ENCODE peak calls at places on chromosomes 1 and 21, in seven cellular contexts. I, X, J, H, N, C and F are unnamed samples.

GRCh38 chr1:54002544-54003248 is 15.3 kb downstream of the LDLRAD1 start:
- DNase-seq in J (no peak), H (no peak), X (no peak), N (no peak), C (no peak), I (no peak), F (no peak)

GRCh38 chr1:85274969-85275453 is 1.4 kb downstream of the BCL10 start:
- DNase-seq in X (no peak), C (peak), H (no peak), N (no peak), J (peak), I (no peak), F (no peak)

GRCh38 chr1:237279629-237280028 is 237.6 kb downstream of the RYR2 start:
- DNase-seq in H (no peak), I (no peak), C (no peak), J (no peak), X (no peak), N (no peak), F (no peak)

GRCh38 chr1:159927887-159928431 is 2.7 kb upstream of the TAGLN2 start:
- DNase-seq in N (no peak), I (peak), J (no peak), H (no peak), C (no peak), X (no peak), F (no peak)

GRCh38 chr21:39388038-39388810 is 39.3 kb upstream of the HMGN1 start:
- DNase-seq in I (peak), N (peak), X (peak), H (peak), J (peak), C (peak), F (peak)

GRCh38 chr1:47697616-47698335 is 259.9 kb downstream of the FOXD2 start:
- DNase-seq in J (no peak), X (no peak), C (peak), N (no peak), I (no peak), H (no peak), F (no peak)

GRCh38 chr1:85581138-85581801 is 709 bp downstream of the CCN1 start:
- DNase-seq in I (peak), X (peak), C (peak), N (no peak), H (no peak), J (peak), F (peak)

GRCh38 chr1:108686609-108687313 is 5.3 kb upstream of the PRPF38B start:
- DNase-seq in N (no peak), I (no peak), C (no peak), J (no peak), H (no peak), X (no peak), F (no peak)

GRCh38 chr1:186839077-186839400 is 10.3 kb downstream of the PLA2G4A start:
- DNase-seq in I (no peak), N (no peak), H (no peak), J (no peak), C (peak), X (no peak), F (no peak)

GRCh38 chr1:31643976-31644559 is 608 bp downstream of the PEF1 start:
- DNase-seq in C (no peak), H (no peak), J (no peak), N (no peak), I (no peak), X (no peak), F (no peak)